ENCODE peak calls at places on chromosomes 1 and 21, in nine cellular contexts. B is mucosa of descending colon; M is CD8-positive, alpha-beta T cell; S is GM23338; N is pancreas; Z is neural progenitor cell; Y is uterus; C is heart left ventricle; F is HCT116. Q is an unnamed sample. For H3K4me1, the result is how much of the 10 kb centered on the place peaks cover.

GRCh38 chr1:2473198-2473597 is 2.9 kb upstream of the PLCH2 start:
- DNase-seq in M (no peak), Z (no peak), B (no peak), N (no peak), F (no peak), Y (no peak), C (no peak), S (no peak), Q (no peak)

GRCh38 chr1:112396668-112397025 is 633 bp downstream of the CTTNBP2NL start:
- DNase-seq in C (no peak), F (no peak), Z (peak), S (peak), N (no peak), Y (no peak), B (peak), M (no peak), Q (no peak)

GRCh38 chr1:38071530-38072266 is 25.1 kb upstream of the POU3F1 start:
- DNase-seq in B (no peak), M (no peak), C (no peak), Y (no peak), Z (no peak), F (no peak), N (no peak), S (peak), Q (no peak)

GRCh38 chr1:161503394-161503748 is 1.9 kb upstream of the FCGR2A start:
- DNase-seq in F (no peak), S (no peak), M (no peak), N (no peak), B (no peak), Y (no peak), C (no peak), Z (no peak), Q (no peak)

GRCh38 chr1:147185442-147185841 is 13.2 kb upstream of the PRKAB2 start:
- DNase-seq in N (no peak), F (no peak), B (no peak), M (no peak), Z (no peak), C (no peak), S (peak), Y (no peak), Q (no peak)

GRCh38 chr21:33063907-33064622 is 5.9 kb upstream of the OLIG1 start:
- DNase-seq in B (no peak), S (peak), F (no peak), M (no peak), Y (no peak), Z (peak), C (no peak), N (no peak), Q (no peak)

GRCh38 chr1:224493269-224493668 is 58.7 kb upstream of the WDR26 start:
- DNase-seq in C (no peak), F (no peak), S (no peak), M (no peak), B (no peak), Z (no peak), N (no peak), Y (no peak), Q (no peak)

GRCh38 chr1:5444365-5444890 is 547.8 kb downstream of the NPHP4 start:
- DNase-seq in Y (no peak), S (no peak), B (no peak), C (no peak), Z (no peak), F (no peak), M (no peak), N (no peak), Q (no peak)

GRCh38 chr1:36653850-36654249 is 171.1 kb upstream of the CSF3R start:
- DNase-seq in F (no peak), Z (no peak), Y (no peak), B (no peak), C (peak), N (no peak), M (no peak), S (no peak), Q (peak)

GRCh38 chr1:18907021-18907913 is 4.9 kb upstream of the ALDH4A1 start:
- DNase-seq in B (peak), F (peak), M (peak), S (peak), N (peak), C (peak), Y (peak), Z (peak), Q (peak)

GRCh38 chr1:176884286-176884685 is 280.2 kb downstream of the ASTN1 start:
- DNase-seq in F (no peak), C (no peak), B (no peak), Y (no peak), M (no peak), Z (no peak), S (no peak), N (no peak), Q (no peak)

GRCh38 chr21:27173052-27173451 is 206.2 kb upstream of the ADAMTS5 start:
- DNase-seq in B (no peak), S (no peak), F (no peak), M (no peak), Y (no peak), C (no peak), Z (no peak), N (no peak), Q (no peak)

GRCh38 chr1:204756349-204756748 is 70.8 kb upstream of the LRRN2 start:
- DNase-seq in M (no peak), F (no peak), B (no peak), Y (no peak), C (no peak), S (no peak), N (no peak), Z (no peak), Q (no peak)

GRCh38 chr1:41670558-41670957 is 186.1 kb upstream of the EDN2 start:
- DNase-seq in B (no peak), C (no peak), Y (no peak), F (no peak), N (no peak), Z (no peak), S (no peak), M (no peak), Q (no peak)

GRCh38 chr1:234114648-234115307 is 210.3 kb downstream of the SLC35F3 start:
- DNase-seq in N (no peak), F (peak), Z (peak), M (no peak), Y (no peak), B (peak), C (no peak), S (peak), Q (no peak)

GRCh38 chr1:170032531-170033295 is 41.8 kb downstream of the KIFAP3 start:
- DNase-seq in B (no peak), N (no peak), F (no peak), S (no peak), Y (no peak), M (no peak), C (no peak), Z (no peak), Q (no peak)

GRCh38 chr1:77817368-77818209 is 38.1 kb downstream of the MIGA1 start:
- DNase-seq in Z (no peak), B (no peak), M (no peak), N (no peak), S (no peak), Y (no peak), F (no peak), C (no peak), Q (no peak)

GRCh38 chr1:19647643-19648042 is 3.5 kb downstream of the NBL1 start:
- DNase-seq in S (no peak), M (no peak), F (no peak), N (no peak), Y (no peak), C (no peak), B (peak), Z (no peak), Q (no peak)

GRCh38 chr1:38915352-38915948 is 26.2 kb downstream of the RHBDL2 start:
- DNase-seq in B (no peak), Y (no peak), C (no peak), F (no peak), N (no peak), S (no peak), M (no peak), Z (no peak), Q (no peak)

GRCh38 chr1:29090937-29091618 is 32.6 kb downstream of the TMEM200B start:
- DNase-seq in F (no peak), C (no peak), Z (no peak), Y (no peak), B (no peak), N (no peak), M (no peak), S (no peak), Q (no peak)

GRCh38 chr1:208557046-208557445 is 312.9 kb upstream of the PLXNA2 start:
- DNase-seq in C (no peak), F (no peak), B (no peak), Y (no peak), M (no peak), S (no peak), Z (no peak), N (no peak), Q (no peak)

DNA sequence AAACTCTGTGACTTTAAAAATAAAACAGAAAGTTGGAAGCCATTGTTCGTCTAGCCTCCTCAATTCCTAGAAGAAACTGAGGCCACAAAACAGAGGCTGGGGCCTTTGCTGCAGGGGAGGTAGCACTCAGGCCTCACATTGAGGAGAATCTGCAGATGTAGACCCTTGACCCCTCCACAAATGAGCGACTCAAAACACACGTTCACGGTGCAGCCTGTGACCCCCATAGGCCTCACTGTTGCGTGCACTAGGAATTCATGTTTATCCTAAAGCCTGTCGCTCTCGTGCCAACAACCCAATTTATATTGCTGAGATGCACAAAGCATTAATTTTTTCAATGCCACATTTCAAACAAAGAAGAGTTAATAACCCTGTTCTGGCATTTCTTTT is 5.6 kb downstream of the TMEM51 start:
- DNase-seq in F (no peak), B (no peak), N (no peak), C (no peak), M (no peak), Z (no peak), Y (no peak), S (no peak), Q (no peak)
- H3K4me3 ChIP-seq in F (no peak), B (no peak), N (no peak), C (peak), M (no peak), Z (no peak), Y (no peak), S (no peak), Q (peak)

GRCh38 chr1:172971241-172971640 is 79.5 kb downstream of the TNFSF18 start:
- DNase-seq in B (no peak), Y (no peak), S (peak), M (no peak), Z (peak), N (no peak), F (no peak), C (no peak), Q (no peak)
- H3K4me1 ChIP-seq in B (under half), Y (under half), S (under half), M (under half), Z (under half), N (under half), F (under half), C (under half), Q (under half)

DNA sequence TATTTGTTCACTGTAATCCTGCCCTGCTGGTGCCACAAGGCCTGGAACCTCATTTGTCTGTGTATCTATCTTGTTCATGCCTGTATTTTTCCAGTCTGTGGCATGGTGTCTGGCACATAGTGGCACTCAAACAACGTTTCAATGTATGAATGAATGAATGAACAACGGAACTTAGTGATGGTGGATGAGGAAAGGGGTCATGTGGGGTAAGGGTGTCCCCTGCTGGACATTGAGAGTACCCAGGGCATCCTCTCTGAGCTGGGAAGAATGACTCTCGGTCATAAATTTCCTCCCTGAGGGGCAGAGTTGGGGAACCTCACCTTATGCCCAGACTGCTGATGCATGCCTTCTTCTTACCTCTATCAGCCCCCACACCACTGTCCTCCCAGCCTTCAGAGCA is 18.9 kb upstream of the ZNF683 start:
- DNase-seq in M (peak), S (peak), B (peak), N (no peak), Y (no peak), Z (peak), C (no peak), F (peak), Q (no peak)
- TF ChIP-seq CTCF in M (peak), S (peak), B (no peak), N (no peak), Y (no peak), Z (peak), C (no peak), F (peak), Q (no peak)

GRCh38 chr1:155137550-155137949 is 1.9 kb downstream of the SLC50A1 start:
- DNase-seq in B (no peak), C (no peak), Y (no peak), Z (no peak), S (no peak), M (no peak), F (no peak), N (no peak), Q (no peak)
- H3K4me3 ChIP-seq in B (no peak), C (no peak), Y (no peak), Z (no peak), S (no peak), M (no peak), F (no peak), N (no peak), Q (no peak)

GRCh38 chr1:156750191-156750931 is 1.1 kb downstream of the HDGF start:
- DNase-seq in S (peak), Y (peak), N (peak), B (peak), F (no peak), Z (peak), C (no peak), M (peak), Q (no peak)
- H3K4me1 ChIP-seq in S (under half), Y (under half), N (under half), B (half or more), F (half or more), Z (under half), C (half or more), M (half or more), Q (half or more)